ENCODE peak calls at places on chromosome 3, in five cellular contexts. One of them, this sample, is unnamed.

GRCh38 chr3:105823149-105823866 is 45.5 kb downstream of the CBLB start:
- DNase-seq in H1: no peak
- DNase-seq in heart left ventricle: no peak
- DNase-seq in right lobe of liver: no peak
- DNase-seq in testis: no peak
- DNase-seq in this sample: peak; percentile 39

GRCh38 chr3:82031576-82031975 is 270.1 kb upstream of the GBE1 start:
- DNase-seq in H1: no peak
- DNase-seq in heart left ventricle: no peak
- DNase-seq in right lobe of liver: no peak
- DNase-seq in testis: no peak
- DNase-seq in this sample: no peak

GRCh38 chr3:10140996-10141546 is 507 bp upstream of the VHL start:
- DNase-seq in H1: no peak
- DNase-seq in heart left ventricle: no peak
- DNase-seq in right lobe of liver: no peak
- DNase-seq in testis: no peak
- DNase-seq in this sample: no peak

GRCh38 chr3:177618873-177619771 is 421.8 kb upstream of the TBL1XR1 start:
- DNase-seq in H1: no peak
- DNase-seq in heart left ventricle: no peak
- DNase-seq in right lobe of liver: no peak
- DNase-seq in testis: no peak
- DNase-seq in this sample: no peak

GRCh38 chr3:106380232-106380631 is 511.4 kb upstream of the CBLB start:
- DNase-seq in H1: no peak
- DNase-seq in heart left ventricle: no peak
- DNase-seq in right lobe of liver: no peak
- DNase-seq in testis: no peak
- DNase-seq in this sample: no peak

GRCh38 chr3:54999159-54999558 is 71.3 kb upstream of the LRTM1 start:
- DNase-seq in H1: peak; percentile 39
- DNase-seq in heart left ventricle: no peak
- DNase-seq in right lobe of liver: no peak
- DNase-seq in testis: no peak
- DNase-seq in this sample: peak; percentile 17

GRCh38 chr3:120908030-120908802 is at the start of gene STXBP5L:
- DNase-seq in H1: peak; percentile 97
- DNase-seq in heart left ventricle: peak; percentile 57
- DNase-seq in right lobe of liver: peak; percentile 56
- DNase-seq in testis: peak; percentile 96
- DNase-seq in this sample: peak; percentile 71

GRCh38 chr3:175163686-175164085 is 304.6 kb downstream of the NAALADL2 start:
- DNase-seq in H1: no peak
- DNase-seq in heart left ventricle: no peak
- DNase-seq in right lobe of liver: no peak
- DNase-seq in testis: no peak
- DNase-seq in this sample: no peak

GRCh38 chr3:49841126-49841525 is 15.2 kb downstream of the TRAIP start:
- DNase-seq in H1: peak; percentile 9
- DNase-seq in heart left ventricle: no peak
- DNase-seq in right lobe of liver: no peak
- DNase-seq in testis: peak; percentile 26
- DNase-seq in this sample: no peak

GRCh38 chr3:52798978-52799476 is 4.4 kb downstream of the ITIH3 start:
- DNase-seq in H1: peak; percentile 44
- DNase-seq in heart left ventricle: no peak
- DNase-seq in right lobe of liver: no peak
- DNase-seq in testis: peak; percentile 32
- DNase-seq in this sample: no peak

GRCh38 chr3:139110072-139110830 is 65.6 kb upstream of the PRR23C start:
- DNase-seq in H1: no peak
- DNase-seq in heart left ventricle: peak; percentile 65
- DNase-seq in right lobe of liver: peak; percentile 95
- DNase-seq in testis: no peak
- DNase-seq in this sample: no peak

GRCh38 chr3:169865176-169865800 is 4.4 kb downstream of the LRRC31 start:
- DNase-seq in H1: no peak
- DNase-seq in heart left ventricle: no peak
- DNase-seq in right lobe of liver: no peak
- DNase-seq in testis: no peak
- DNase-seq in this sample: no peak

GRCh38 chr3:152382312-152383135 is 113.8 kb downstream of the MBNL1 start:
- DNase-seq in H1: no peak
- DNase-seq in heart left ventricle: no peak
- DNase-seq in right lobe of liver: no peak
- DNase-seq in testis: no peak
- DNase-seq in this sample: no peak

GRCh38 chr3:58150800-58151199 is 60.0 kb downstream of the DNASE1L3 start:
- DNase-seq in H1: no peak
- DNase-seq in heart left ventricle: no peak
- DNase-seq in right lobe of liver: no peak
- DNase-seq in testis: no peak
- DNase-seq in this sample: no peak

GRCh38 chr3:52455283-52456168 is at the start of gene NISCH:
- DNase-seq in H1: no peak
- DNase-seq in heart left ventricle: peak; percentile 94
- DNase-seq in right lobe of liver: peak; percentile 92
- DNase-seq in testis: peak; percentile 92
- DNase-seq in this sample: peak; percentile 83

GRCh38 chr3:9861626-9862130 is 17.9 kb upstream of the RPUSD3 start:
- DNase-seq in H1: no peak
- DNase-seq in heart left ventricle: no peak
- DNase-seq in right lobe of liver: no peak
- DNase-seq in testis: no peak
- DNase-seq in this sample: no peak

GRCh38 chr3:195570344-195570743 is 13.4 kb downstream of the APOD start:
- DNase-seq in H1: no peak
- DNase-seq in heart left ventricle: no peak
- DNase-seq in right lobe of liver: no peak
- DNase-seq in testis: no peak
- DNase-seq in this sample: no peak

GRCh38 chr3:62521464-62522105 is 148.2 kb upstream of the FEZF2 start:
- DNase-seq in H1: no peak
- DNase-seq in heart left ventricle: no peak
- DNase-seq in right lobe of liver: no peak
- DNase-seq in testis: no peak
- DNase-seq in this sample: no peak

GRCh38 chr3:69669070-69669469 is 70.2 kb upstream of the MITF start:
- DNase-seq in H1: no peak
- DNase-seq in heart left ventricle: no peak
- DNase-seq in right lobe of liver: no peak
- DNase-seq in testis: no peak
- DNase-seq in this sample: no peak

DNA sequence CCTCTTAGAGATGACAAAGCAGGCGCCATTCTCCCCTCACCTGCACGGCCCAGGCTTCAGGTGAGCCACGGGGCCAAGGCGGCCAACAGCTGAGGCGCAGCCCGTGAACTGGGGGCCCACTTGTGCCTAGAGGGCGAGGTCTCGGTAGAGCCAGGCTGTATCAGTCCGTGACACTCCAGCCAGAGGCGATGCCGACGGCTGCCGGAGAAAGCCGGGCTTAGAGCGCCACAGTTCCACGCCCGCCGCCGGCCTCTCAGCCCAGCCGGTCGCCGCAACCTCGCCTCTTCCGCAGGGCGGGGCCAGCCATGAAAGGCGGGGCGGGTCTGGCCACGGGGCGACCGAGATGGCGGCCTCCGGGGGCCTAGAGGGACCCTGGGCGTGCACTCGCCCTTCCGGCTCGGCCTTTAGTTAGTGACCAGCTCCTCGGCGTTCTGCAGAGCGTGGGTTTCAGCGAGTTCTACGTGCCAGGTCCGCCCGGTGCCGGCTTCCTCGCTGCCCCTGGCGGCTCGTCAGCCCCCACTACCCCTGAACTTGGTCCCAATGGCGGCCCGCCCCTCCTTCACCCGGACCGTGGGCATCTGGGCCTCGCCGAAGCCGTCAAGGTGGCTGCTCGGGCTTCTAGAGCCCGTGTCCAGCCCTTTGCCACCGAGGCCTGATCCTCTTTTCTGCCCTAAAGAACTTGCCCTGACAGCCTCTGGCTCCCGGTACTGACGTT is at the start of gene ZNF621:
- DNase-seq in H1: peak; percentile 39
- DNase-seq in heart left ventricle: peak; percentile 95
- DNase-seq in right lobe of liver: peak; percentile 93
- DNase-seq in testis: peak; percentile 91
- DNase-seq in this sample: peak; percentile 86
- TF ChIP-seq POLR2A in H1: peak; percentile 97
- TF ChIP-seq POLR2A in heart left ventricle: peak; percentile 87
- TF ChIP-seq POLR2A in right lobe of liver: peak; percentile 93
- TF ChIP-seq POLR2A in testis: no peak
- TF ChIP-seq POLR2A in this sample: peak; percentile 52

GRCh38 chr3:181728470-181728869 is 16.7 kb downstream of the SOX2 start:
- DNase-seq in H1: no peak
- DNase-seq in heart left ventricle: no peak
- DNase-seq in right lobe of liver: no peak
- DNase-seq in testis: no peak
- DNase-seq in this sample: no peak

GRCh38 chr3:181726351-181727121 is 14.8 kb downstream of the SOX2 start:
- DNase-seq in H1: no peak
- DNase-seq in heart left ventricle: no peak
- DNase-seq in right lobe of liver: no peak
- DNase-seq in testis: no peak
- DNase-seq in this sample: no peak

GRCh38 chr3:181725830-181726229 is 14.1 kb downstream of the SOX2 start:
- DNase-seq in H1: no peak
- DNase-seq in heart left ventricle: no peak
- DNase-seq in right lobe of liver: no peak
- DNase-seq in testis: no peak
- DNase-seq in this sample: no peak

GRCh38 chr3:181729071-181729915 is 17.6 kb downstream of the SOX2 start:
- DNase-seq in H1: no peak
- DNase-seq in heart left ventricle: no peak
- DNase-seq in right lobe of liver: no peak
- DNase-seq in testis: no peak
- DNase-seq in this sample: no peak

DNA sequence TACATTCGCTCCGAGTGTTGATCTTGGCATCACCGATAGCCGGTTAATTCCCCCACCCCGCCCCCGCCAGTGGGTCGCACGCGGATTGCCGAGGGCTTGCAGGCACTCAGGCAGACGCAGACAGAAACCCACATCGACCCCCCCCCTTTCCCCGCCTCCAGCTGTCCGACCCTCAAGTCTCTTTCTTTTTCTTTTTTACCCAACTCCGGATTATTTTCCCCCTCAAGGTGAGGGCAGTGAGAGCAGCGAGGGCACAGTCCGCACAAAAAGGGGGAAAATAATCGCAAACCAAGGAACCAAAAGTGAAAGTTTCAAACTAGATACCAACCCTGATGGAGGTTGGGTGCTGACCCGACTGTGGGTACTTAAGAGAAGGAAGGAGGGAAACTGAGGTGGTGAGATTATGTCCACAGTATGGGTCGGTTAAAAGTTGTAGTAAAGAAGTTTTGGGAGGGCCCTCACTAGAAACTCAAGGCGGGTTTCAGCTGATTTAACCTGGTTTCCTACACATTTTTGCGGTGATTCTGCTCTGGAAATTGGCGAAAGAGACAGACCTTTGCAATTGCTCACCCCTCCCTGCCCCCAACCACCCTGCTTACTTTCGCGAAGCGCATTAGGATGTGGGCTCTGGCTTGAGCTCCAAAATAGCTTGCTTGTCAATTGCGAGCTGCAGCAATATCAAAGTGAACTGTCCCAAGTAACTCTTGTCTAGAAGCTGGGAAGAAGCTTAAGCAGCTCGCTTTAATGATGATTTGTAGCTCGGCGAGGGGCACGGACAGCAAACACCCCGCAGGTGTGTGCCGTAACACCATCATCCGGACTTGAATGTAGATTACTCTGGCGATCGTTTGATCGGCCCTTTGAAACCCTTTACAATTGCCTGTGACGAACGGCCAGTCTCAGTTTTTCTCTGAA is 15.7 kb downstream of the SOX2 start:
- DNase-seq in H1: no peak
- DNase-seq in heart left ventricle: no peak
- DNase-seq in right lobe of liver: no peak
- DNase-seq in testis: no peak
- DNase-seq in this sample: no peak
- H3K27me3 ChIP-seq in H1: peaks cover 21% of the 10 kb centered on the region
- H3K27me3 ChIP-seq in heart left ventricle: peaks cover 52% of the 10 kb centered on the region
- H3K27me3 ChIP-seq in right lobe of liver: peaks cover 4% of the 10 kb centered on the region
- H3K27me3 ChIP-seq in testis: no peaks in the 10 kb centered on the region
- H3K27me3 ChIP-seq in this sample: peaks cover 4% of the 10 kb centered on the region

GRCh38 chr3:13424111-13424844 is 4.2 kb upstream of the NUP210 start:
- DNase-seq in H1: no peak
- DNase-seq in heart left ventricle: no peak
- DNase-seq in right lobe of liver: no peak
- DNase-seq in testis: no peak
- DNase-seq in this sample: no peak

GRCh38 chr3:13419356-13420050 is 619 bp downstream of the NUP210 start:
- DNase-seq in H1: no peak
- DNase-seq in heart left ventricle: peak; percentile 52
- DNase-seq in right lobe of liver: peak; percentile 66
- DNase-seq in testis: peak; percentile 56
- DNase-seq in this sample: no peak

GRCh38 chr3:13424865-13425605 is 4.9 kb upstream of the NUP210 start:
- DNase-seq in H1: no peak
- DNase-seq in heart left ventricle: no peak
- DNase-seq in right lobe of liver: no peak
- DNase-seq in testis: no peak
- DNase-seq in this sample: no peak

GRCh38 chr3:13420051-13420816 is at the start of gene NUP210:
- DNase-seq in H1: no peak
- DNase-seq in heart left ventricle: peak; percentile 35
- DNase-seq in right lobe of liver: peak; percentile 88
- DNase-seq in testis: peak; percentile 66
- DNase-seq in this sample: no peak

GRCh38 chr3:13420817-13421755 is 964 bp upstream of the NUP210 start:
- DNase-seq in H1: no peak
- DNase-seq in heart left ventricle: no peak
- DNase-seq in right lobe of liver: no peak
- DNase-seq in testis: peak; percentile 24
- DNase-seq in this sample: no peak
- TF ChIP-seq POLR2A in H1: no peak
- TF ChIP-seq POLR2A in heart left ventricle: no peak
- TF ChIP-seq POLR2A in right lobe of liver: no peak
- TF ChIP-seq POLR2A in testis: no peak
- TF ChIP-seq POLR2A in this sample: no peak

DNA sequence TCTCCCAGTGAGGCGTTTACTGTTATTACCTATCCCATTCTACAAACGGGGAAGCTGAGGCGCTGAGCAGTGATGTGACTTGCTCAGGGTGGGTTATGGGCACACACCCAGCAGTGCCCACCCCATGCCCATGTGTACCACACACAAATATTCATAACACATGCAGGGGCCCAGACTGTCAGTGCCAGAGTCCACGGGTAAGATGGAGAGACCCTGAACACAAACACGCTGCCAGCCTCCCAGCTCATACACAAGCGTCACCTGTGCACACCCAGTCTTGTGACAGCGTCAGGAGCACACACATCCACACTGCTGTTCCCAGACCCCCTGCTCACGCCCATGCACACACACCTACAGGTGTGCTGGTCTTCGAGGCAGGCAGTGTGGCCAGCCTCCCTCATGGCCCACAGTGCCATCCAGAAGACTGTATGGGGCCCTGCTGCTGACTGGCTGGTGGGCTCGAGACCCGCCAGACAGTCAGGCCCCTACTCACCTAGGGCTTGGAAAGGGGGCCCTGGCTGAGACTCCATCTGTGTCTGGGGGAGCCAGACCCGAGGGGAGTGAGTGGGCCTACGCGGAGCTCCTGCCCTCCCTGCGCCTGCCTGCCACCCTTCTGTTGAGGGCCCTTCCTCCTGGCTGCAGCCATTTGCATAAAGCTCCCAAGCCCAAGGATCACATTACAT is 39.4 kb downstream of the DNAJB8 start:
- DNase-seq in H1: no peak
- DNase-seq in heart left ventricle: no peak
- DNase-seq in right lobe of liver: no peak
- DNase-seq in testis: no peak
- DNase-seq in this sample: no peak
- H3K27me3 ChIP-seq in H1: peaks cover 56% of the 10 kb centered on the region
- H3K27me3 ChIP-seq in heart left ventricle: no peaks in the 10 kb centered on the region
- H3K27me3 ChIP-seq in right lobe of liver: no peaks in the 10 kb centered on the region
- H3K27me3 ChIP-seq in testis: no peaks in the 10 kb centered on the region
- H3K27me3 ChIP-seq in this sample: no peaks in the 10 kb centered on the region